ENCODE peak calls at places on chromosomes 4 and X, in five cellular contexts. Z is AG04449, D is brain microvascular endothelial cell, U is stomach, J is sigmoid colon. T is an unnamed sample.

GRCh38 chrX:118496763-118497079 is 1.1 kb downstream of the DOCK11 start:
- DNase-seq in D (no peak), U (no peak), Z (no peak), J (no peak), T (peak; percentile 7)

GRCh38 chrX:11781734-11782370 is 23.8 kb downstream of the MSL3 start:
- DNase-seq in D (no peak), Z (no peak), U (no peak), J (no peak), T (no peak)

GRCh38 chr4:177322156-177322685 is 12.5 kb downstream of the NEIL3 start:
- DNase-seq in U (no peak), J (no peak), Z (no peak), D (no peak), T (no peak)

GRCh38 chr4:184950926-184951325 is 67.4 kb upstream of the HELT start:
- DNase-seq in Z (no peak), D (no peak), U (no peak), J (no peak), T (no peak)

GRCh38 chr4:27062256-27062655 is 201.6 kb downstream of the STIM2 start:
- DNase-seq in J (no peak), D (no peak), U (no peak), Z (no peak), T (no peak)

GRCh38 chr4:48331577-48332340 is 9.6 kb upstream of the SLAIN2 start:
- DNase-seq in U (no peak), D (peak; percentile 80), J (no peak), Z (no peak), T (no peak)

GRCh38 chr4:7179158-7179557 is 13.2 kb upstream of the SORCS2 start:
- DNase-seq in Z (no peak), D (no peak), U (no peak), J (no peak), T (no peak)

GRCh38 chrX:21398424-21398823 is 24.2 kb downstream of the CNKSR2 start:
- DNase-seq in U (no peak), D (no peak), Z (no peak), J (no peak), T (no peak)

GRCh38 chrX:97740044-97740443 is 856.3 kb downstream of the RPA4 start:
- DNase-seq in J (no peak), D (no peak), U (no peak), Z (no peak), T (no peak)

GRCh38 chr4:135724426-135724825 is 1522.8 kb upstream of the PABPC4L start:
- DNase-seq in D (no peak), U (no peak), Z (no peak), J (no peak), T (no peak)

GRCh38 chrX:19566359-19567141 is 51.2 kb upstream of the MAP3K15 start:
- DNase-seq in J (no peak), D (peak; percentile 31), U (no peak), Z (no peak), T (no peak)

GRCh38 chr4:30716671-30717207 is 3.4 kb upstream of the PCDH7 start:
- DNase-seq in J (no peak), Z (no peak), U (no peak), D (peak; percentile 15), T (peak; percentile 50)

GRCh38 chr4:118351851-118352827 is 664 bp downstream of the PRSS12 start:
- DNase-seq in D (peak; percentile 12), U (peak; percentile 51), J (peak; percentile 65), Z (no peak), T (peak; percentile 56)

GRCh38 chr4:44532851-44533250 is 84.2 kb upstream of the KCTD8 start:
- DNase-seq in U (no peak), Z (no peak), J (no peak), D (no peak), T (no peak)

GRCh38 chr4:142311916-142312315 is 534.2 kb downstream of the INPP4B start:
- DNase-seq in Z (no peak), D (no peak), U (no peak), J (no peak), T (no peak)

GRCh38 chr4:156838761-156839160 is 132.8 kb downstream of the PDGFC start:
- DNase-seq in D (no peak), J (no peak), Z (no peak), U (no peak), T (no peak)

GRCh38 chr4:78602334-78602733 is 50.8 kb downstream of the ANXA3 start:
- DNase-seq in Z (no peak), D (no peak), U (no peak), J (no peak), T (no peak)

GRCh38 chrX:133958997-133959688 is 26.3 kb downstream of the GPC3 start:
- DNase-seq in Z (no peak), U (no peak), D (no peak), J (no peak), T (no peak)

DNA sequence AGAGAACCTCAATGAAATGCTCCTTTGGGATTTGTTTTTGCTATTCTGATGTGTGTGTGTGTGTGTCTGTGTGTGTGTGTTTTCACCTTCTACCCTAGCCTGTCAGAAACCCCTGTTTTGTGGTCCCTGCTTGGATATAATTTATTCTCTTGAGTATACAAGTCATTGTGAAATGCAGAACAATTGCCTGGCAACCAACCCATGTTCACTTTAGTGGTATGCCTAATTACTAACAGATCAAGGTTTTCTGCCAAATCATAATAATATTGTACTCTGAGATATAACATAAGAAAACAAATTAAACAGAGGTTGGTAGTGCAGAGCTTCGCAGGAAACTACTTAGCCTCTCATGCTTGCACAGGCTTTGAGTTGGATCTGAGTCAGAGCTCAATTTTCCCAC is 7.0 kb upstream of the TET2 start:
- DNase-seq in Z (no peak), J (no peak), U (no peak), D (no peak), T (no peak)
- TF ChIP-seq CTCF in Z (no peak), J (no peak), U (no peak), D (no peak), T (no peak)

DNA sequence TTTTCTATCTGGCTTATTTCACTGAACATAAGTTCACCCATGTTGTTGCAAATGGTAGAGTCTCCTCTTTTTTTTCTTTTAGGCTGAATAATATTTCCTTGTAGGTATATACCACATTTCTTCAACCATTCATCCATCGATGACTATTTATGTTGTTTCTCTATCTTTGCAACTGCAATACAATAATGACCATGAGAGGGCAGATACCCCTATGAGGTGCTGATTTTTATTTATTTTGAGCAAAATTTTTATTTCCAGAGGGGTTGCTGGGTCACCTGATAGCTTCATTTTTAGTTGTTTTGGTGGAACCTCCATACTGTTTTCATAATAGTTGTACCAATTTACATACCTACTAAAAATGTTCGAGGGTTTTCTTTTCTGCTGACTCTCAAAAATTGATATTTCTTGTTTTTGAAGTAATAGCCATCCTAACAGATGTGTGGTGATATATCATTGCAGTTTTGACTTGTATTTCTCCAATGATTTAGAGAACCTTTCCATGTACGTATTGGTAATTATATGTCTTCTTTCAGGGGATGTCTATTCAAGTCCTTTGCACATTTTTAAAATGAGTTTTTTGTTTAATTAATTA is 1697.0 kb downstream of the PCDH7 start:
- DNase-seq in U (no peak), Z (no peak), D (no peak), J (no peak), T (no peak)
- TF ChIP-seq CTCF in U (no peak), Z (no peak), D (peak; percentile 28), J (no peak), T (no peak)

GRCh38 chrX:44244008-44244407 is 99.5 kb downstream of the EFHC2 start:
- DNase-seq in D (peak; percentile 27), U (no peak), J (no peak), Z (no peak), T (no peak)
- TF ChIP-seq CTCF in D (peak; percentile 46), U (peak; percentile 53), J (peak; percentile 38), Z (peak; percentile 22), T (peak; percentile 41)

GRCh38 chrX:42466706-42467105 is 311.3 kb downstream of the PPP1R2C start:
- DNase-seq in U (no peak), D (no peak), Z (no peak), J (no peak), T (no peak)
- TF ChIP-seq CTCF in U (no peak), D (no peak), Z (no peak), J (no peak), T (no peak)

DNA sequence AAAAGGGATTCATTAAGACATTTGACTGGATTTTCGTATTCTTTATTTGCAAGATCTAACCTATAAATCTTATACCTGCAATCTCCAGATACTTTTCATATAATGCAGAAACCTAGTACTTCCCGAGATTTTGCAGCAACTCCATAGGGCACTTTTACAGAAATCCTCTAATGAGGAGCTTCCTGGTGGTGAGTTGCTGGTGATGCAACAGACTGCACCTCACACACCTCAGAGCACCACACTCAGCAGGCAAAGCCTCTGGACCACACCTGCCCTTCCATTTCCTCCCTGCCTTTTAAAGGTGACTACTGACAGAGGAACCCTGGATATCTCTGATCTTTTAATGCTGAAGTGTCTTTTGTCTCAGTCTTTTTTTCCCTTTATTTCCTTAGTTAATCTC is 289.4 kb downstream of the TRAM1L1 start:
- DNase-seq in Z (no peak), D (no peak), U (no peak), J (no peak), T (no peak)
- TF ChIP-seq CTCF in Z (no peak), D (no peak), U (no peak), J (no peak), T (no peak)

DNA sequence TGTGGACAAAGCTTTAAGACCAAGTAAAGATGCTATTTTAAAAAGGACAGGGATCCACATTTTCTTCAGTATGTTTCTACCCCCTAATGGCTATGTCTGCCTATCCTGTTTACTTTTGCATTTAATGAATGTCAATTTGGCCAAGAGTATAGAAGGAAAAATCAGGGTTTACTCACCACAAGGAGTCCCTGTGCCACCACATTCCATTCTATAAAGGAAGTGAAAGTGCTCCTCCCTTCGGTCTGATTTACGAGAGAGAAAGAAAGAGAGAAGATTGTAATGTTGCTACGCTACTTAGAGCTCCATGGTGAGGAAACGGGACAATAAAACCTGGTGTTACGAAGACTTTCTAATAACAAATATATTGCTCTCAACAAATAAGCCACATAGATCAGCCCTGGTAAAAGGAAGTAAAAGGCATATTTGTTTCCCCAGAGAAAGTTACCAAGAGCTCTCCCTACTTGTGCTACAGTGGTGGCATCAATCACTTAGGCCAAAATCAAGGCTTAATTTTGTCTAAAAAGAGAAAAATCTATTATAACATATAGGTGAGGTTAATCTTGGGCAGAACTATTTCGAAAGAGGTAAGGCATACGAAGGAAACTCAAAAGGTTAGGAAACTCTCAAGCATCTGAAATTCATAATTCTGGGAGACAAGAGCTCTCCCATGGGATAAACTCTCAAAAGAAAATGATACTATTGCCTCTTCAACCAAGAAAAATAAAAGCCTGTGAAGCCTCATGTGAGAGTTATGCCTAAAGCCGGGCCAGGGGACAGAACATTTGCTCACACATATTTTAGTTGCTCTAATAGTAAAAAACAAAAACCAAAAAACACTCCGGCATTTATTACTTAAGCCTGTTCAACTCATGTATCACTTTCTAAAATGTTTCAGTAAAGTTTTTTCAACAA is 29.5 kb downstream of the TAPT1 start:
- DNase-seq in Z (no peak), D (peak; percentile 63), J (no peak), U (no peak), T (peak; percentile 23)
- TF ChIP-seq CTCF in Z (peak; percentile 29), D (peak; percentile 53), J (peak; percentile 34), U (peak; percentile 60), T (peak; percentile 47)

DNA sequence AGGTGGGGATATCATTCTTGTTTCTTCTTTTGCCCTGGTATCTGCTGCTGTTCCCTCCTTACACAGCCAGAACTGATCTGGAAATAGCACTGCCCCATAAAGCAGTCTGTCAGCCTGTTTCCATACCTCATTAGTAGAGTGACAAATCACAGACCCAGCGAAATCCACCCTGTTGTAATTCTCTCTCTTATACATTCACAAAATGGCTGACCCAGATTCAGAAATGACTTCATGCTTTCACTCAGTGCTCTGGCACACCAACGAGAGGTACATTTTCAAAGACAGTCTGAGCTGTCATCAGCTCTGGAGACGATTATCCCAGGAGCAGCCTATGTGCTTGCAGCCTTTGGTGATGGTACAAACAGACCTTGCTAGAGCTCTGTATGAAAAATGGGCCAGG is 164.6 kb downstream of the AFF2 start:
- DNase-seq in U (no peak), Z (no peak), J (no peak), D (no peak), T (no peak)
- TF ChIP-seq CTCF in U (no peak), Z (no peak), J (no peak), D (no peak), T (no peak)

T was measured in nephron progenitor cell.